ENCODE peak calls at places on chromosomes 7 and 10, in five cellular contexts. E is adrenal gland, L is H54, F is IMR-90, H is HepG2. K is an unnamed sample.
A peak's percentile ranks its signal among the peaks of the same experiment; 100 is the strongest.

GRCh38 chr10:30158325-30158960 is 99.1 kb upstream of the JCAD start:
- DNase-seq in E (no peak), L (no peak), F (peak; percentile 21), H (no peak), K (no peak)

GRCh38 chr7:149655784-149656183 is 117.6 kb downstream of the ZNF467 start:
- DNase-seq in E (no peak), L (no peak), F (no peak), H (no peak), K (no peak)

GRCh38 chr10:57494481-57494880 is 773.2 kb downstream of the IPMK start:
- DNase-seq in E (no peak), L (no peak), F (no peak), H (peak; percentile 1), K (no peak)

GRCh38 chr7:159148430-159149395 is 4.0 kb upstream of the VIPR2 start:
- DNase-seq in E (no peak), L (no peak), F (no peak), H (no peak), K (no peak)

GRCh38 chr10:43028143-43028542 is 48.7 kb upstream of the RET start:
- DNase-seq in E (no peak), L (no peak), F (no peak), H (no peak), K (no peak)

GRCh38 chr10:130137077-130137448 is 872 bp downstream of the GLRX3 start:
- DNase-seq in E (peak; percentile 23), L (peak; percentile 26), F (peak; percentile 48), H (peak; percentile 29), K (peak; percentile 64)

GRCh38 chr7:70599446-70600190 is 532.3 kb upstream of the GALNT17 start:
- DNase-seq in E (no peak), L (peak; percentile 29), F (no peak), H (no peak), K (no peak)

GRCh38 chr7:45157653-45158401 is at the start of gene RAMP3:
- DNase-seq in E (no peak), L (no peak), F (no peak), H (no peak), K (no peak)

GRCh38 chr10:80437227-80437626 is 16.9 kb upstream of the TSPAN14 start:
- DNase-seq in E (no peak), L (no peak), F (no peak), H (no peak), K (no peak)

GRCh38 chr7:77931841-77932240 is 133.3 kb downstream of the PHTF2 start:
- DNase-seq in E (no peak), L (no peak), F (no peak), H (no peak), K (no peak)

GRCh38 chr7:5621776-5622175 is 159.7 kb downstream of the RNF216 start:
- DNase-seq in E (no peak), L (no peak), F (no peak), H (no peak), K (no peak)

GRCh38 chr7:78523903-78524302 is 725.3 kb downstream of the PHTF2 start:
- DNase-seq in E (no peak), L (peak; percentile 1), F (no peak), H (no peak), K (no peak)

GRCh38 chr7:151243411-151244155 is 4.9 kb downstream of the SMARCD3 start:
- DNase-seq in E (no peak), L (no peak), F (no peak), H (no peak), K (peak; percentile 69)

GRCh38 chr10:114541081-114541833 is 116.8 kb downstream of the ABLIM1 start:
- DNase-seq in E (peak; percentile 80), L (no peak), F (peak; percentile 91), H (no peak), K (peak; percentile 14)

GRCh38 chr7:44603208-44603607 is 3.2 kb upstream of the OGDH start:
- DNase-seq in E (no peak), L (no peak), F (no peak), H (no peak), K (no peak)

GRCh38 chr10:132666733-132667612 is 119.0 kb downstream of the NKX6-2 start:
- DNase-seq in E (no peak), L (no peak), F (peak; percentile 12), H (no peak), K (no peak)

GRCh38 chr10:104642311-104643022 is 1.4 kb downstream of the SORCS3 start:
- DNase-seq in E (no peak), L (no peak), F (no peak), H (peak; percentile 28), K (peak; percentile 8)

GRCh38 chr10:122856902-122857301 is 11.2 kb upstream of the CUZD1 start:
- DNase-seq in E (no peak), L (no peak), F (peak; percentile 41), H (no peak), K (no peak)

GRCh38 chr10:103941801-103942200 is 23.8 kb upstream of the STN1 start:
- DNase-seq in E (no peak), L (no peak), F (no peak), H (no peak), K (no peak)

GRCh38 chr10:5484205-5484604 is 15.2 kb downstream of the CALML5 start:
- DNase-seq in E (no peak), L (peak; percentile 19), F (peak; percentile 52), H (no peak), K (no peak)

GRCh38 chr7:17027143-17027802 is 145.5 kb upstream of the AGR3 start:
- DNase-seq in E (no peak), L (no peak), F (no peak), H (no peak), K (no peak)

GRCh38 chr7:26348987-26349809 is 57.5 kb downstream of the SNX10 start:
- DNase-seq in E (no peak), L (no peak), F (no peak), H (no peak), K (no peak)

GRCh38 chr7:26345202-26345601 is 53.5 kb downstream of the SNX10 start:
- DNase-seq in E (no peak), L (no peak), F (no peak), H (no peak), K (no peak)

GRCh38 chr7:26348234-26348851 is 56.7 kb downstream of the SNX10 start:
- DNase-seq in E (no peak), L (no peak), F (no peak), H (peak; percentile 82), K (no peak)

GRCh38 chr7:26345837-26346236 is 54.2 kb downstream of the SNX10 start:
- DNase-seq in E (no peak), L (no peak), F (no peak), H (no peak), K (no peak)

GRCh38 chr7:26346611-26347200 is 55.0 kb downstream of the SNX10 start:
- DNase-seq in E (no peak), L (peak; percentile 92), F (peak; percentile 2), H (no peak), K (no peak)
- TF ChIP-seq POLR2A in E (no peak), L (no peak), F (no peak), H (no peak), K (no peak)

GRCh38 chr7:106984034-106984433 is 60.5 kb upstream of the PRKAR2B start:
- DNase-seq in E (no peak), L (no peak), F (no peak), H (no peak), K (no peak)

GRCh38 chr7:106982415-106982814 is 62.1 kb upstream of the PRKAR2B start:
- DNase-seq in E (no peak), L (no peak), F (peak; percentile 7), H (no peak), K (no peak)

GRCh38 chr7:106980358-106980685 is 64.2 kb upstream of the PRKAR2B start:
- DNase-seq in E (no peak), L (no peak), F (no peak), H (no peak), K (no peak)

GRCh38 chr7:106978425-106979386 is 65.8 kb upstream of the PRKAR2B start:
- DNase-seq in E (no peak), L (no peak), F (no peak), H (no peak), K (peak; percentile 94)

GRCh38 chr7:106979551-106980357 is 64.8 kb upstream of the PRKAR2B start:
- DNase-seq in E (peak; percentile 19), L (no peak), F (no peak), H (no peak), K (peak; percentile 48)
- TF ChIP-seq POLR2A in E (no peak), L (no peak), F (no peak), H (no peak), K (no peak)

GRCh38 chr10:72331575-72332422 is 22.9 kb downstream of the DNAJB12 start:
- DNase-seq in E (peak; percentile 99), L (peak; percentile 68), F (peak; percentile 31), H (peak; percentile 91), K (peak; percentile 68)

GRCh38 chr10:72328829-72329204 is 25.9 kb downstream of the DNAJB12 start:
- DNase-seq in E (peak; percentile 26), L (no peak), F (no peak), H (no peak), K (no peak)

GRCh38 chr10:72328045-72328828 is 26.5 kb downstream of the DNAJB12 start:
- DNase-seq in E (peak; percentile 88), L (peak; percentile 64), F (peak; percentile 57), H (peak; percentile 71), K (peak; percentile 57)

GRCh38 chr10:72330059-72330426 is 24.7 kb downstream of the DNAJB12 start:
- DNase-seq in E (no peak), L (no peak), F (no peak), H (no peak), K (no peak)

DNA sequence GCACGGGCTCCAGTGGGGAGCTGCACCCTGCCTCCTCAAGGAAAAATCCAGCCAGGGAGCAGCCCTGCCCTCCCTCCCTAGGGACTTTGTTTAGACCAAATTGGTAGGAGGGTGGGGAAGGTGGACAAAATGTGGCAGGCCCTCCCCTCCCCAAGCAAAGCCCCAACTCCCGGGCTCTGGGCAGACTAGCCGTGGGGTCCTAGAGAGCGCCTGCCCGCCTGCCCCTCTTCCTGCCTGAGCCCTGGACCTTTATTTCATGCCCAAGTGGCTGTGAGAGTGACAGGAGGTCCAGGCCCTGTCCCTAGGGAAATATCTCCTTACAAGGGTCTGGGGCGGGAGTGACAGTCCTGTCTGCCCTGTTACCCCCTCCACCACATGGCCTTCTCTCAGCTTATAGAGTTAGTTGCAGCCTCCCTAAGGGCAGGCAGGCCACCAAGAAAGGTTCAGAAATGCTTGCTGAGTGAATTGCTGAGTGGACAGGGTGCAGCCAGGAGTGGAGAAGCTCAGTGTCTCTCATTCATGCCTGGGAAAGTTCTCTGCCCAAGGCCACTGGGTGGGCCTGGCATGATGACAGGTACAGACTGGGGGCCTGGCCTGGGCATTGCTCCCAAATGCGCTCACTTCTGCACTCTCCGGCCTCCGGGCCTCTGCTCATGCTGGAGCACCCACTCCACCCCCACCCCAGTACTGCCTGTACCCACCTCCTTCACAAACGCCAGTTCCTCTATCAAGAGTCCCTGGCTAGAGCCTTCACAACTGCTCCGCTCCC is 25.2 kb downstream of the DNAJB12 start:
- DNase-seq in E (peak; percentile 74), L (no peak), F (no peak), H (no peak), K (no peak)
- TF ChIP-seq POLR2A in E (no peak), L (no peak), F (peak; percentile 42), H (no peak), K (no peak)

GRCh38 chr7:157431951-157432540 is 95.2 kb downstream of the DNAJB6 start:
- DNase-seq in E (no peak), L (no peak), F (no peak), H (no peak), K (no peak)

GRCh38 chr7:157433628-157434027 is 96.8 kb downstream of the DNAJB6 start:
- DNase-seq in E (no peak), L (no peak), F (no peak), H (no peak), K (no peak)

GRCh38 chr7:157434231-157434630 is 97.4 kb downstream of the DNAJB6 start:
- DNase-seq in E (no peak), L (no peak), F (no peak), H (no peak), K (no peak)

GRCh38 chr7:157432541-157432956 is 95.7 kb downstream of the DNAJB6 start:
- DNase-seq in E (peak; percentile 32), L (no peak), F (peak; percentile 68), H (no peak), K (no peak)

GRCh38 chr7:157432957-157433576 is 96.3 kb downstream of the DNAJB6 start:
- DNase-seq in E (peak; percentile 40), L (peak; percentile 65), F (peak; percentile 17), H (no peak), K (peak; percentile 50)
- TF ChIP-seq POLR2A in E (no peak), L (no peak), F (no peak), H (no peak), K (no peak)